ENCODE peak calls at places on chromosome 14, in five cellular contexts. G is transverse colon, O is GM12891, F is GM12878, T is sigmoid colon. A is an unnamed sample.
A peak's percentile ranks its signal among the peaks of the same experiment; 100 is the strongest.

GRCh38 chr14:54881235-54881760 is 21.3 kb downstream of the GCH1 start:
- DNase-seq in G (no peak), O (no peak), F (peak; percentile 87), T (no peak), A (no peak)

GRCh38 chr14:93011650-93012317 is 88.8 kb downstream of the CHGA start:
- DNase-seq in G (no peak), O (no peak), F (no peak), T (no peak), A (no peak)

GRCh38 chr14:28759056-28759657 is 7.4 kb upstream of the FOXG1 start:
- DNase-seq in G (no peak), O (no peak), F (no peak), T (no peak), A (no peak)

GRCh38 chr14:90985601-90986242 is 74.7 kb downstream of the RPS6KA5 start:
- DNase-seq in G (no peak), O (no peak), F (no peak), T (no peak), A (no peak)

GRCh38 chr14:20332386-20332945 is 613 bp downstream of the CCNB1IP1 start:
- DNase-seq in G (peak; percentile 11), O (no peak), F (no peak), T (no peak), A (no peak)

GRCh38 chr14:30017370-30017993 is 89.8 kb upstream of the PRKD1 start:
- DNase-seq in G (no peak), O (no peak), F (no peak), T (no peak), A (no peak)

GRCh38 chr14:54790092-54790491 is 112.5 kb downstream of the GCH1 start:
- DNase-seq in G (no peak), O (no peak), F (no peak), T (no peak), A (no peak)

GRCh38 chr14:96122496-96122895 is 82.1 kb upstream of the BDKRB2 start:
- DNase-seq in G (no peak), O (no peak), F (no peak), T (no peak), A (no peak)

GRCh38 chr14:90536092-90536491 is 139.3 kb downstream of the CALM1 start:
- DNase-seq in G (no peak), O (no peak), F (no peak), T (no peak), A (no peak)

GRCh38 chr14:95679995-95680735 is 6.1 kb upstream of the TCL1B start:
- DNase-seq in G (no peak), O (no peak), F (no peak), T (no peak), A (no peak)

GRCh38 chr14:76955575-76956252 is 72.8 kb downstream of the IRF2BPL start:
- DNase-seq in G (no peak), O (no peak), F (peak; percentile 66), T (no peak), A (no peak)

GRCh38 chr14:85252011-85252410 is 277.9 kb upstream of the FLRT2 start:
- DNase-seq in G (no peak), O (no peak), F (no peak), T (no peak), A (peak; percentile 64)

GRCh38 chr14:33916663-33917565 is 34.0 kb downstream of the EGLN3 start:
- DNase-seq in G (no peak), O (no peak), F (no peak), T (no peak), A (no peak)

GRCh38 chr14:103657466-103657865 is 28.5 kb downstream of the KLC1 start:
- DNase-seq in G (no peak), O (no peak), F (no peak), T (peak; percentile 78), A (no peak)

GRCh38 chr14:88184956-88185355 is 138.1 kb downstream of the KCNK10 start:
- DNase-seq in G (no peak), O (no peak), F (no peak), T (no peak), A (no peak)

GRCh38 chr14:32259368-32260013 is 56.4 kb upstream of the RNU6-8 start:
- DNase-seq in G (no peak), O (no peak), F (peak; percentile 66), T (no peak), A (no peak)

GRCh38 chr14:89309670-89310177 is 107.3 kb downstream of the FOXN3 start:
- DNase-seq in G (no peak), O (no peak), F (no peak), T (no peak), A (no peak)

GRCh38 chr14:36438883-36439282 is 81.1 kb downstream of the NKX2-1 start:
- DNase-seq in G (no peak), O (no peak), F (no peak), T (no peak), A (no peak)

GRCh38 chr14:88385212-88386101 is at the start of gene SPATA7:
- DNase-seq in G (peak; percentile 95), O (peak; percentile 59), F (peak; percentile 25), T (peak; percentile 97), A (peak; percentile 24)

GRCh38 chr14:57244103-57244502 is 24.6 kb downstream of the EXOC5 start:
- DNase-seq in G (no peak), O (no peak), F (no peak), T (no peak), A (no peak)

GRCh38 chr14:20332946-20333782 is at the start of gene CCNB1IP1:
- DNase-seq in G (peak; percentile 64), O (peak; percentile 54), F (peak; percentile 87), T (peak; percentile 86), A (peak; percentile 64)

GRCh38 chr14:51862171-51862838 is 1.9 kb downstream of the GNG2 start:
- DNase-seq in G (no peak), O (no peak), F (no peak), T (no peak), A (no peak)

GRCh38 chr14:68824517-68825347 is 31.9 kb upstream of the ZFP36L1 start:
- DNase-seq in G (peak; percentile 87), O (no peak), F (no peak), T (peak; percentile 91), A (peak; percentile 41)

GRCh38 chr14:96364911-96365310 is 1.6 kb downstream of the GSKIP start:
- DNase-seq in G (no peak), O (no peak), F (no peak), T (no peak), A (no peak)

GRCh38 chr14:44405350-44405619 is 101.8 kb downstream of the FSCB start:
- DNase-seq in G (no peak), O (no peak), F (no peak), T (no peak), A (no peak)

GRCh38 chr14:101961746-101962502 is 2.4 kb upstream of the DYNC1H1 start:
- DNase-seq in G (no peak), O (no peak), F (no peak), T (no peak), A (no peak)

GRCh38 chr14:76726551-76726961 is 34.7 kb upstream of the VASH1 start:
- DNase-seq in G (no peak), O (no peak), F (no peak), T (no peak), A (no peak)

GRCh38 chr14:34005901-34006300 is 55.0 kb upstream of the EGLN3 start:
- DNase-seq in G (no peak), O (no peak), F (no peak), T (no peak), A (no peak)

GRCh38 chr14:64625363-64626232 is 75.8 kb downstream of the PPP1R36 start:
- DNase-seq in G (peak; percentile 22), O (no peak), F (no peak), T (no peak), A (no peak)

GRCh38 chr14:102370305-102370809 is 7.6 kb downstream of the TECPR2 start:
- DNase-seq in G (no peak), O (no peak), F (no peak), T (no peak), A (no peak)

GRCh38 chr14:61525293-61526011 is 169.9 kb upstream of the HIF1A start:
- DNase-seq in G (peak; percentile 38), O (no peak), F (peak; percentile 85), T (peak; percentile 83), A (no peak)
- TF ChIP-seq POLR2AphosphoS5 in G (no peak), O (no peak), F (no peak), T (peak; percentile 43), A (no peak)

DNA sequence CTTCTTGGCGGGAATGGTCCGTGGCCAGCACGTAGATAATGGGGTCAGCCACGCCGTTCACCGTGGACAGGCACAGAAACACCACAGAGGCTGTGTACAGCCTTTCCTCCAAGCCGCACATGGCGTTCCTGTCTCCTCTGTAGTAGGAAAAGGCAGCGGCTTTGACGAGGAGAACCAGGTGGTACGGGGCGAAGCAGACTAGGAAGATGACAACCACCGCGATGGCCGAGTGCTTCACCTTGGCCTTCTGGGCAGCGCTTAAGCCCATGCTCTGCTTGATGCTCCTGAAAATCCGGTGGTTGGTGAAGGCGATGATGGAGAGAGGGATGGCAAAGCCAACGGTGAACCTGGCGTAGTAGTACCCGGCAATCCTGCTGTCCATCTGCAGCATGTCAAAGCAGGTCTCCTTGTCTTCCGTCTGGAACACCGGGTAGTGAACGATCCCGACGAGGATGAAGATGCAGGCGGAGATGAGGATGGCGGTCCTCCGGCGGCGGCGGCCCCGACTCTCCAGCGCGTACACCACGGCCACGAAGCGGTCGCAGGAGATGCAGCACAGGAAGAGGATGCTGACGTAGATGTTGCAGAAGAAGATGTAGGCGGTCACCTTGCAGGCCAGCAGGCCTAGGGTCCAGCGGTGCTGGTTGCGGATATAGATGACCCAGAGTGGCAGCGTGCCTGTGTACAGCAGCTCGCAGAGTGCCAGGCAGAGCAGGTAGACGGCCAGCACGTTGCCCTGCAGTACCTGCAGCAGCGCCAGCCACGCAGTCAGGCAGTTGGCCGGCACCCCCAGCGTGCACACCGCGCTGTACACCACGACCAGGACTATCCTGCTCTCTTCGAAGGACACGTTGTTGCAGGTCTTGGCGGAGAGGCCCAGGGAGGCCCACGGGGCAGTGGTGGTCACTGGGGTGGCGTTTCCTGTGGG is 13.8 kb downstream of the GPR132 start:
- DNase-seq in G (no peak), O (no peak), F (no peak), T (no peak), A (no peak)
- TF ChIP-seq POLR2AphosphoS5 in G (no peak), O (peak; percentile 67), F (no peak), T (no peak), A (no peak)

DNA sequence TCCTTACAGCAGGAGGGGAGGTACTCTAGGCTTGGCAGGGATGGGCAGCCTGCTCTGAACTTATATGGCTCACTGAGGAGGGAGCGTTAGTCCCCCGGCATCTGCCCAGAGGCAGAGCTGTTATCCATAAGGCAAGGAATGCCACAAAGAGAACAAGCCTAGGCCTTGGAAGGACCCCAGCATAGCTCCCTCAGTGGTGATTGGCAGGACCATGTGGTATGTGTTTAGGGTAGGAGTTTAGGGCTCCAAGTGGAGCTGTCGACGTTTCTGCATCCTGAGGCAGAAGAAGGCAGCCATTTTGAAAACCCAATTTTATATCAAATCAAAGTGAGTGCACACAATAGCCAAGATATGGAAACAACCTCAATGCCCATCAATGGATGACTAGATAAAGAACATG is 135.5 kb downstream of the SMOC1 start:
- DNase-seq in G (no peak), O (no peak), F (no peak), T (no peak), A (no peak)
- TF ChIP-seq POLR2AphosphoS5 in G (no peak), O (no peak), F (no peak), T (no peak), A (no peak)

DNA sequence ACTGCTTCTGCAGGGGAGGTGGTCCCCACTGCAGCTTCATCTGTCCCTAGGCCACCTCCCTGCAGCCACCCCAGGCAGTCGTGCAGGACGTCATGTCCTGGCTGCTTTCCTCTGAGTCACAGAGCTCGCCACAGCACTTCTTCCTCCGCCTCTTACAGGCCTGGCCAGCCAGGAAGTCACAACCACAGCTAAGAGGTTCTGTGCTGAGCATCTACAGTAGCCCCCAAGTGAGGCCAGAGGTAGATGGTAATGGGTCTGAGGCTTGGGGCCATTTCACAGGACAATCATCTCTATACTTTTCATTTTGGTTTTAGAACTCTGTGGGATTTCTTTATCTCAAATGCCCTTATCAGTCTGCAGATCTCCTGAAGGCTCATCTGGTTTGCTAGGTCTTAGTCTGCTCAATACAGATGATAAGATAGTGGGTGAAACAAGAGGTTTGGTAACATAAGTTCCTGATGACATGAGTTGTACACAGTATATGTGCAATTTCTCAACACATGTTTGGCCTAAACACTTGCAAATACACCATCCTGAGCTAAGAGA is 106.4 kb downstream of the ARF6 start:
- DNase-seq in G (peak; percentile 89), O (peak; percentile 53), F (no peak), T (peak; percentile 89), A (no peak)
- TF ChIP-seq POLR2AphosphoS5 in G (peak; percentile 70), O (peak; percentile 73), F (peak; percentile 89), T (peak; percentile 53), A (peak; percentile 46)